ENCODE peak calls at places on chromosomes 12 and 14, in eight cellular contexts. F, C, P, B, O, E, Z and K are unnamed samples.

GRCh38 chr12:111259231-111259630 is 109.7 kb downstream of the PHETA1 start:
- DNase-seq in F (no peak), C (no peak), P (no peak), B (no peak), O (no peak), E (no peak), Z (no peak), K (no peak)

GRCh38 chr12:102167821-102168605 is 29.6 kb downstream of the PMCH start:
- DNase-seq in F (no peak), C (no peak), P (no peak), B (no peak), O (no peak), E (no peak), Z (no peak), K (peak)

GRCh38 chr12:51210690-51211395 is 7.0 kb downstream of the POU6F1 start:
- DNase-seq in F (no peak), C (no peak), P (no peak), B (no peak), O (no peak), E (no peak), Z (no peak), K (no peak)

GRCh38 chr12:70364695-70365397 is 1.2 kb upstream of the KCNMB4 start:
- DNase-seq in F (peak), C (no peak), P (no peak), B (no peak), O (no peak), E (no peak), Z (no peak), K (peak)

GRCh38 chr14:87643005-87643404 is 350.0 kb downstream of the GALC start:
- DNase-seq in F (peak), C (no peak), P (no peak), B (no peak), O (no peak), E (no peak), Z (no peak), K (no peak)

GRCh38 chr12:100827901-100828520 is 33.4 kb downstream of the ANO4 start:
- DNase-seq in F (no peak), C (no peak), P (no peak), B (no peak), O (no peak), E (no peak), Z (no peak), K (peak)

GRCh38 chr12:108515916-108516315 is 839 bp downstream of the FICD start:
- DNase-seq in F (no peak), C (no peak), P (no peak), B (no peak), O (no peak), E (no peak), Z (no peak), K (peak)

GRCh38 chr12:115149279-115149678 is 465.3 kb upstream of the TBX3 start:
- DNase-seq in F (no peak), C (no peak), P (no peak), B (no peak), O (no peak), E (no peak), Z (no peak), K (no peak)

GRCh38 chr14:23512156-23512555 is 39.4 kb downstream of the ZFHX2 start:
- DNase-seq in F (no peak), C (no peak), P (no peak), B (no peak), O (no peak), E (no peak), Z (no peak), K (no peak)

GRCh38 chr14:72780771-72781170 is 113.1 kb downstream of the DPF3 start:
- DNase-seq in F (no peak), C (no peak), P (no peak), B (no peak), O (no peak), E (no peak), Z (no peak), K (no peak)

GRCh38 chr12:80692114-80692513 is 15.3 kb upstream of the MYF6 start:
- DNase-seq in F (no peak), C (no peak), P (no peak), B (peak), O (no peak), E (no peak), Z (no peak), K (no peak)

GRCh38 chr12:116204785-116205184 is 72.7 kb downstream of the MED13L start:
- DNase-seq in F (no peak), C (no peak), P (no peak), B (no peak), O (no peak), E (no peak), Z (no peak), K (no peak)

GRCh38 chr14:51806624-51807023 is 53.8 kb upstream of the GNG2 start:
- DNase-seq in F (no peak), C (no peak), P (no peak), B (no peak), O (no peak), E (no peak), Z (no peak), K (no peak)

GRCh38 chr12:116861331-116861730 is 19.9 kb downstream of the HRK start:
- DNase-seq in F (no peak), C (no peak), P (peak), B (no peak), O (no peak), E (peak), Z (no peak), K (no peak)

GRCh38 chr12:108583971-108584370 is 13.9 kb downstream of the TMEM119 start:
- DNase-seq in F (no peak), C (no peak), P (no peak), B (no peak), O (no peak), E (no peak), Z (no peak), K (no peak)

GRCh38 chr14:50101417-50101816 is 15.0 kb downstream of the VCPKMT start:
- DNase-seq in F (no peak), C (no peak), P (no peak), B (no peak), O (no peak), E (no peak), Z (no peak), K (no peak)

GRCh38 chr14:56902413-56902812 is 92.1 kb upstream of the OTX2 start:
- DNase-seq in F (no peak), C (no peak), P (no peak), B (no peak), O (no peak), E (no peak), Z (no peak), K (no peak)

GRCh38 chr14:93156693-93157369 is 27.9 kb downstream of the MOAP1 start:
- DNase-seq in F (no peak), C (no peak), P (no peak), B (no peak), O (no peak), E (no peak), Z (no peak), K (no peak)

GRCh38 chr14:89304972-89305703 is 111.9 kb downstream of the FOXN3 start:
- DNase-seq in F (no peak), C (no peak), P (peak), B (no peak), O (no peak), E (no peak), Z (no peak), K (peak)

GRCh38 chr14:104746951-104747481 is 5.9 kb upstream of the SIVA1 start:
- DNase-seq in F (peak), C (no peak), P (peak), B (peak), O (no peak), E (no peak), Z (no peak), K (no peak)

GRCh38 chr14:29220077-29220476 is 453.5 kb downstream of the FOXG1 start:
- DNase-seq in F (no peak), C (no peak), P (no peak), B (no peak), O (no peak), E (no peak), Z (no peak), K (no peak)

GRCh38 chr14:54730156-54730961 is 163.4 kb downstream of the SAMD4A start:
- DNase-seq in F (no peak), C (no peak), P (peak), B (no peak), O (no peak), E (no peak), Z (no peak), K (no peak)

GRCh38 chr12:5497329-5498058 is 65.6 kb downstream of the NTF3 start:
- DNase-seq in F (no peak), C (no peak), P (peak), B (peak), O (no peak), E (no peak), Z (no peak), K (no peak)

GRCh38 chr14:24322672-24323071 is 11.4 kb downstream of the LTB4R start:
- DNase-seq in F (no peak), C (no peak), P (no peak), B (no peak), O (no peak), E (no peak), Z (no peak), K (no peak)

GRCh38 chr12:124862768-124863408 is 776 bp downstream of the SCARB1 start:
- DNase-seq in F (peak), C (no peak), P (peak), B (no peak), O (no peak), E (no peak), Z (no peak), K (peak)

GRCh38 chr12:124864326-124864752 is 675 bp upstream of the SCARB1 start:
- DNase-seq in F (no peak), C (no peak), P (no peak), B (no peak), O (no peak), E (no peak), Z (no peak), K (no peak)

GRCh38 chr12:124861898-124862676 is 1.6 kb downstream of the SCARB1 start:
- DNase-seq in F (no peak), C (no peak), P (no peak), B (no peak), O (no peak), E (no peak), Z (no peak), K (no peak)

GRCh38 chr12:124865728-124866127 is 2.1 kb upstream of the SCARB1 start:
- DNase-seq in F (no peak), C (no peak), P (no peak), B (no peak), O (no peak), E (no peak), Z (no peak), K (no peak)

DNA sequence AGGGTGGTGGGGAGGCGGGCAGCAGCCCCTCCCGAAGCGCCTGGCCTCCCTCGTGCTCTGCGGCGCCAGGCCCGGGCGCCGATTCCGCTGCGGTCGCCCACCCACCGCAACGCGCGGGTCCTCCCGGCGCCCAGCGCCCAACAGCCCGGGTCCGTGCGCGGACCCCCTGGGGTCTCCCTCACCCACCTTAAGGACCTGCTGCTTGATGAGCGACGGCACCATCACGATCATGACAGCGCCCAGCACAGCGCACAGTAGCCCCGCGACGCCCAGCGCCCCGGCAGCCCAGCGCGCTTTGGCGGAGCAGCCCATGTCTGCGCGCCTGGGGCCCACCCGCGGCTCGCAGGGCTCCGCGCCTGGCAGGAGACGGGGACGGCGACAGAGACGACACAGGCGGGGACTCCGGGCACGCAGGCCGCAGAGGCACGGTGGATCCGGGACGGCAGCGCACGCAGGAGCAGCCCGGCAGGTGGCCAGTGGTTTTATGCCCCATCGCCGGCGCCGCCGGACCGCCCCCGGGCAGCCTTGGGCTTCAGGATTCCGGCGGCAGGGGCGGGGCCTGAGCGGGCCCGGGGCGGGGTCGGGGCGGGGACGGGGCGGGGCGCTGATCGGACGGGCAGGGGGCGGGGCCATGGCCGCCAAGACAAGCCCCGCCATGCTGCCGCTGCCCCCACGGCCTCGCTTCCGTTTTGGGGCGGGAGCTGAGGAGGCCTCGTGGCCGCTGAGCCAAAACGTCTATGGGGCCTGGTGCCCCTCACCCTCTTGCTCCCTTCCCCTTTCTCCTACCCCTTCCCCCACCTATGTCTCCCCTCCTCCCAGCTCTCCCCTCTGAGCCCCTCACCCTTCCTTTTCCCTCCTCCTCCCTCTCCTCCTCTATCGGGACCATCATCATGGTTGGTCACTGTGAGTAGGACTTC is at the start of gene SCARB1:
- DNase-seq in F (peak), C (peak), P (peak), B (peak), O (peak), E (peak), Z (peak), K (peak)
- TF ChIP-seq POLR2A in F (peak), C (no peak), P (peak), B (peak), O (no peak), E (peak), Z (no peak), K (peak)

GRCh38 chr14:105858676-105859025 is 332.3 kb downstream of the TMEM121 start:
- DNase-seq in F (no peak), C (no peak), P (peak), B (peak), O (no peak), E (no peak), Z (peak), K (no peak)
- TF ChIP-seq POLR2A in F (no peak), C (no peak), P (no peak), B (no peak), O (no peak), E (no peak), Z (no peak), K (no peak)

DNA sequence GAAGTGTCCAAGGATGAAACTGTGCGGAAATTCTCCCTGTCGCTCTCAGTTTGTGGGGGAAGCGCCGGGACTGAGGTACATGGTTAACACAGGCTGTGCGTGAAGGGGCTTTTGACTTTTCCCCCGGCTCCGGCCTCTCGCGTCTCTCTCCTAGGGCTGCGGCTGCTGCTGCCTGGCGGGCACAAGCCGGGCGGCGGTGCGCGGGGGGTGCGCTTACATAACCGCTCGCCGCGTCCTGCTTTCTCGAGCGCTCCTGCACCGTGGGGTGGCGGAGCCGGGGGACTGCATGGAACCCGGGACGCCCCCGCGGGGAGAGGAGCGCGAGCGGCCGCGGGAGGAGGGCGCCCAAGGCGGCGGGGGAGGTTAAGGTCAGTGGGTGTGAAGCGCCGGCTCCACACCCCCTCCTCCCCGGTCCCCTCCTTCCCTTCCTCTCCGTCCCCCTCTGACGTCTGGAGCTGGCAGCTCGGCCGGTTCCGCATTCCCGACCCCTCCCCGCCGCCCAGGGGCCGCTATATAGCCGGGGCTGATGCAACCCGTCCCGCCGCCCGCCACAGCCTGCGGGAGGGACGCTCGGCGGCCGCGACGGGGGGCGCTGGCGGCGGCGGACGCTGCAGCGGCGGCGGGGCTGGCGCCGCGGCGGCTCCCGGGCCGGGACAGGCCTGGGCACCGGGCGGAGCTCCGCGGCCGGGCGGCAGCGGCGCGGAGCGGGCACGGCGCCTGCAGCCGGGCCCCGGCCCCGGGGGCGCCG is at the start of gene JDP2:
- DNase-seq in F (peak), C (peak), P (peak), B (peak), O (peak), E (peak), Z (peak), K (peak)
- TF ChIP-seq POLR2A in F (no peak), C (peak), P (peak), B (peak), O (peak), E (peak), Z (peak), K (peak)

GRCh38 chr12:28258998-28259397 is 68.7 kb downstream of the CCDC91 start:
- DNase-seq in F (no peak), C (no peak), P (no peak), B (no peak), O (no peak), E (no peak), Z (no peak), K (no peak)
- TF ChIP-seq POLR2A in F (no peak), C (no peak), P (no peak), B (no peak), O (no peak), E (no peak), Z (no peak), K (no peak)